ENCODE peak calls at places on chromosomes 7 and 10, in four cellular contexts. R is H9, Z is mesendoderm, X is H1. O is an unnamed sample.

GRCh38 chr7:31335889-31336201 is 4.7 kb downstream of the NEUROD6 start:
- DNase-seq in R (peak), X (no peak), Z (peak), O (no peak)

GRCh38 chr10:15745748-15746147 is 26.0 kb upstream of the ITGA8 start:
- DNase-seq in Z (no peak), R (no peak), X (peak), O (peak)

GRCh38 chr10:101814466-101815041 is 3.7 kb downstream of the OGA start:
- DNase-seq in X (no peak), Z (no peak), R (no peak), O (no peak)

GRCh38 chr10:61795551-61795950 is 105.9 kb upstream of the ARID5B start:
- DNase-seq in X (no peak), R (peak), Z (peak), O (no peak)

GRCh38 chr10:111295788-111296187 is 219.0 kb downstream of the ADRA2A start:
- DNase-seq in Z (no peak), R (no peak), X (no peak), O (no peak)

GRCh38 chr10:73782749-73783085 is 869 bp downstream of the CHCHD1 start:
- DNase-seq in X (no peak), Z (no peak), R (no peak), O (no peak)

GRCh38 chr7:508461-509170 is 11.0 kb downstream of the PDGFA start:
- DNase-seq in Z (no peak), R (no peak), X (no peak), O (no peak)

GRCh38 chr10:12394236-12395033 is 45.1 kb downstream of the CAMK1D start:
- DNase-seq in X (peak), Z (peak), R (no peak), O (peak)

GRCh38 chr10:71582019-71582418 is 137.6 kb downstream of the C10orf105 start:
- DNase-seq in R (peak), Z (peak), X (no peak), O (peak)

GRCh38 chr7:100174582-100174981 is 2.6 kb downstream of the GPC2 start:
- DNase-seq in R (no peak), Z (no peak), X (no peak), O (no peak)

GRCh38 chr7:44720301-44720700 is 28.3 kb upstream of the ZMIZ2 start:
- DNase-seq in Z (peak), X (no peak), R (no peak), O (no peak)

GRCh38 chr7:33459340-33459751 is 330.0 kb downstream of the BBS9 start:
- DNase-seq in R (peak), Z (peak), X (no peak), O (peak)

GRCh38 chr10:103933557-103934121 is 15.7 kb upstream of the STN1 start:
- DNase-seq in Z (no peak), X (no peak), R (no peak), O (no peak)

GRCh38 chr10:58373446-58373834 is 11.8 kb upstream of the TFAM start:
- DNase-seq in R (no peak), X (no peak), Z (no peak), O (no peak)

GRCh38 chr7:28410628-28411578 is 1.4 kb upstream of the CREB5 start:
- DNase-seq in R (peak), X (peak), Z (peak), O (peak)

GRCh38 chr7:34851431-34851830 is 185.9 kb downstream of the DPY19L1 start:
- DNase-seq in Z (no peak), R (no peak), X (no peak), O (no peak)

GRCh38 chr10:129089341-129089740 is 377.7 kb upstream of the MGMT start:
- DNase-seq in Z (no peak), X (peak), R (no peak), O (no peak)

GRCh38 chr10:79406683-79407396 is 38.6 kb downstream of the ZCCHC24 start:
- DNase-seq in X (no peak), Z (no peak), R (no peak), O (no peak)

GRCh38 chr10:125030567-125031197 is 88.8 kb downstream of the ZRANB1 start:
- DNase-seq in R (no peak), Z (no peak), X (no peak), O (no peak)

GRCh38 chr10:121236621-121237020 is 361.6 kb downstream of the FGFR2 start:
- DNase-seq in X (no peak), R (no peak), Z (no peak), O (no peak)

GRCh38 chr7:105369944-105370343 is 18.8 kb downstream of the SRPK2 start:
- DNase-seq in Z (no peak), X (no peak), R (no peak), O (no peak)

GRCh38 chr7:33853361-33854062 is 51.8 kb upstream of the BMPER start:
- DNase-seq in Z (peak), R (no peak), X (no peak), O (peak)

GRCh38 chr10:124713679-124714298 is 30.4 kb downstream of the FAM53B start:
- DNase-seq in R (no peak), X (no peak), Z (no peak), O (no peak)

GRCh38 chr10:113613427-113613826 is 50.4 kb downstream of the NRAP start:
- DNase-seq in X (no peak), Z (no peak), R (no peak), O (no peak)

GRCh38 chr7:94741179-94741578 is 85.2 kb upstream of the SGCE start:
- DNase-seq in Z (no peak), X (no peak), R (no peak), O (no peak)

GRCh38 chr10:129621694-129622093 is 154.7 kb downstream of the MGMT start:
- DNase-seq in X (no peak), R (no peak), Z (no peak), O (peak)

GRCh38 chr7:115941703-115942268 is 88.8 kb downstream of the TFEC start:
- DNase-seq in R (no peak), X (no peak), Z (no peak), O (peak)

DNA sequence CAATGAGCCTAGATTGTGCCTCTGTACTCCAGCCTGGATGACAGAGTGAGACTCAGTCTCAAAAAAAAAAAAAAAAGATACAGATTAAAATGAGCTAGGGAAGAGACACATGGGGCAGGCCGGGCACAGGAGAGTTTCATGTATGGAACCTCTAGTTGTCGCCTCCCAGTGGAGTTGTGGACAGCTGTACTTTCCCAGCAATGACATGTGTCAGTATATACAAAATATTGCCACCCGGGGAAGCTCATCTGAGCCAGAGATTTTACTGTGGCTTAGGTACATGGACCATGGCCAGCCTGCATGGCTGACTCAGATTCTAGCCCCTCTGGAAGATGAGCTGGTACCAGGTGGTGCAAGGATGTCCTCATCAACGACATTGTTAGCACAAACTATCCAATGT is 87.4 kb downstream of the COL26A1 start:
- DNase-seq in X (no peak), R (no peak), Z (no peak), O (no peak)
- H4K5ac ChIP-seq in X (no peak), R (no peak), Z (no peak), O (no peak)

GRCh38 chr10:49174926-49175500 is 13.2 kb downstream of the TMEM273 start:
- DNase-seq in R (no peak), Z (peak), X (no peak), O (no peak)
- H4K5ac ChIP-seq in R (no peak), Z (no peak), X (no peak), O (no peak)

DNA sequence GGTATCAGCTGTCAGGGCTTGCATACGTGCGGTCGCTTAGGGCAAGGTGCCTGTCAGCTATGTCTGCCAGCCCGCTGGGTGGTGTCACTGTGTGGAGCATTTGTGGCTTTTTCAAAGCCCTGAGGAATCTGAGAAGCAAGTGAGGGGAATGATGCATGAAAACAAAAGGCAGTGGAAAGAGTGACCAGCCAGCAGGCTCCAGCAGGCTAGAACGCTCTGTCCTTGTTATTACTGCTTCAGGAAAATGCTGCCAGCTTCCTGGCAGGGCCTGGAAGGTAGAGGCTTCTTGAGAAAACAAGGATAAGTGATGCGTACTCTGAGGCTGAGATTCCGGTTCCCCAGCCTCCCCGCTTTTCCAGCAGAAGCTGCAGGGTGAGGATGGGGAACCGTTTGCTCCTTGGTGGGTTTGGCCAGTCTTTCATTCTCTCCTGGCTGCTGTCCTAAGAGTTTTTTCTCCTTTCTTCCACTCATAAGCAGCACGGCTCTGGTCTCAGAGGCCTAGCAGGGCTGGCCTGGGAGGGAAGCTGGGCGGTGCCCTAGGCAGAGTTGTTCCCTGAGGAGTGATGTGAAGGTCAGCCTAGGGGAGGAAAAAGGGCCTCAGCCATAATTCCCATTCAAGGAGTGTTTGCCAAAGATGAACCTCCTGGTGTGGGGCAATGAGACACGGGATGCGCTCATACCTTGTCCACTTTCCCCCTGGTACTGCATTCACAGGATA is 42.8 kb upstream of the MKLN1 start:
- DNase-seq in Z (no peak), R (peak), X (no peak), O (no peak)
- H4K5ac ChIP-seq in Z (no peak), R (no peak), X (no peak), O (no peak)

GRCh38 chr7:96303686-96304443 is 18.0 kb downstream of the SLC25A13 start:
- DNase-seq in X (no peak), Z (no peak), R (no peak), O (peak)

GRCh38 chr7:96300981-96301380 is 20.9 kb downstream of the SLC25A13 start:
- DNase-seq in Z (no peak), X (no peak), R (no peak), O (no peak)

GRCh38 chr7:96304573-96304972 is 17.3 kb downstream of the SLC25A13 start:
- DNase-seq in X (no peak), Z (no peak), R (no peak), O (no peak)

GRCh38 chr7:96300487-96300886 is 21.4 kb downstream of the SLC25A13 start:
- DNase-seq in Z (no peak), R (no peak), X (no peak), O (no peak)

DNA sequence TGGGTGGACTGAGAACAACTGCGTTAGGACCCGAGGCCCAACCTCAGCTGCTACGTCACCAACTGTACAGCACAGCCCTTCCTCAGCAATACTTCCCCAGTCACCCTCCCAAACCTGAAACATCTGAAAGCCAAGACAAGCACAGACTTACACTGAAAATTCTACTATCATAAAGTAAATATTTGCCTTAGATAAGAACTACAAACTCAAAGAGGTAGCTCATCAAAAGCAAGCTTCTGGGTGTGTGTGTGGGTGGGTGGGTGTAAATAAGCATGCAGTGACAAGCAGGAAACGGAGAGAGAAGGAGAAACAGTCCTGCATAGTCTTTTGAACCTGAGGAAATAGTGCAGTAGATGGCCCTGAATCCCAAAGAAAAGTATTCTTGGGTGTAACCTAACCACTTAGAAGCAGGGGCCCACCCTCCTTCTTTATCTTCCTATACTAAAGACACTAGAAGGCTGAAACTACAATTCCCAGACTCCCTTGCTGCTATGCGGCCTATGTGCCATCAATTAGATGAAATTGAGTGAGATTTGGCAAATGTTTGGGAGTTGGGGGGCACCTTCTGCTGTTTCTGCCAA is 18.7 kb downstream of the SLC25A13 start:
- DNase-seq in Z (peak), X (no peak), R (no peak), O (peak)
- H4K5ac ChIP-seq in Z (no peak), X (no peak), R (no peak), O (no peak)

GRCh38 chr7:136495081-136495480 is 373.4 kb upstream of the CHRM2 start:
- DNase-seq in Z (no peak), X (no peak), R (no peak), O (no peak)

GRCh38 chr7:136489808-136490207 is 378.6 kb upstream of the CHRM2 start:
- DNase-seq in Z (no peak), R (no peak), X (no peak), O (no peak)
- H4K5ac ChIP-seq in Z (no peak), R (no peak), X (no peak), O (no peak)

O was measured in IMR-90.